ENCODE peak calls at places on chromosome 10, in five cellular contexts. E, N, Q, J and Y are unnamed samples.

GRCh38 chr10:101091546-101092290 is 29.9 kb downstream of the KAZALD1 start:
- DNase-seq in E (no peak), N (no peak), Q (no peak), J (no peak), Y (no peak)

GRCh38 chr10:67385089-67385488 is 310.9 kb downstream of the CTNNA3 start:
- DNase-seq in E (no peak), N (no peak), Q (no peak), J (no peak), Y (no peak)

GRCh38 chr10:93993782-93994668 is at the start of gene PLCE1:
- DNase-seq in E (no peak), N (no peak), Q (no peak), J (peak; percentile 34), Y (no peak)

GRCh38 chr10:14485986-14486385 is 155.3 kb upstream of the FRMD4A start:
- DNase-seq in E (no peak), N (no peak), Q (no peak), J (no peak), Y (no peak)

GRCh38 chr10:5534880-5535856 is 10.4 kb downstream of the CALML3 start:
- DNase-seq in E (no peak), N (no peak), Q (peak; percentile 73), J (no peak), Y (no peak)

GRCh38 chr10:72332423-72333110 is 22.2 kb downstream of the DNAJB12 start:
- DNase-seq in E (no peak), N (no peak), Q (no peak), J (no peak), Y (no peak)

GRCh38 chr10:2925631-2926030 is 141.7 kb upstream of the PFKP start:
- DNase-seq in E (no peak), N (no peak), Q (no peak), J (no peak), Y (no peak)

GRCh38 chr10:70379581-70380176 is 2.7 kb downstream of the LRRC20 start:
- DNase-seq in E (no peak), N (no peak), Q (no peak), J (peak; percentile 52), Y (no peak)

GRCh38 chr10:88048312-88048711 is 184.9 kb downstream of the PTEN start:
- DNase-seq in E (no peak), N (no peak), Q (no peak), J (no peak), Y (no peak)

GRCh38 chr10:24891823-24892222 is 60.6 kb downstream of the PRTFDC1 start:
- DNase-seq in E (no peak), N (no peak), Q (no peak), J (no peak), Y (peak; percentile 68)

GRCh38 chr10:124955243-124955642 is 13.3 kb downstream of the ZRANB1 start:
- DNase-seq in E (no peak), N (no peak), Q (no peak), J (no peak), Y (no peak)

GRCh38 chr10:92972066-92972870 is 88.3 kb upstream of the CYP26C1 start:
- DNase-seq in E (no peak), N (no peak), Q (peak; percentile 80), J (peak; percentile 84), Y (peak; percentile 78)

GRCh38 chr10:17445400-17445998 is 8.9 kb downstream of the ST8SIA6 start:
- DNase-seq in E (no peak), N (no peak), Q (no peak), J (no peak), Y (no peak)

GRCh38 chr10:69912584-69912983 is 110.9 kb downstream of the COL13A1 start:
- DNase-seq in E (no peak), N (no peak), Q (no peak), J (no peak), Y (no peak)

GRCh38 chr10:102511562-102512274 is 7.9 kb downstream of the SUFU start:
- DNase-seq in E (peak; percentile 48), N (no peak), Q (no peak), J (no peak), Y (no peak)

GRCh38 chr10:79586933-79587332 is 23.8 kb upstream of the SFTPA1 start:
- DNase-seq in E (no peak), N (no peak), Q (no peak), J (no peak), Y (no peak)

GRCh38 chr10:122957474-122957873 is 3.4 kb upstream of the C10orf88 start:
- DNase-seq in E (no peak), N (no peak), Q (peak; percentile 63), J (no peak), Y (no peak)

GRCh38 chr10:2980791-2981360 is 86.5 kb upstream of the PFKP start:
- DNase-seq in E (no peak), N (no peak), Q (no peak), J (no peak), Y (no peak)

GRCh38 chr10:1287493-1288480 is 231.6 kb downstream of the WDR37 start:
- DNase-seq in E (no peak), N (no peak), Q (no peak), J (no peak), Y (no peak)

GRCh38 chr10:98667081-98667480 is 220.3 kb upstream of the HPS1 start:
- DNase-seq in E (no peak), N (no peak), Q (no peak), J (no peak), Y (no peak)

GRCh38 chr10:78960316-78960800 is 108.4 kb upstream of the ZMIZ1 start:
- DNase-seq in E (no peak), N (no peak), Q (no peak), J (no peak), Y (no peak)

GRCh38 chr10:29084908-29085307 is 204.0 kb upstream of the LYZL1 start:
- DNase-seq in E (no peak), N (no peak), Q (no peak), J (no peak), Y (no peak)

GRCh38 chr10:71538608-71539260 is 142.0 kb downstream of the CDH23 start:
- DNase-seq in E (no peak), N (no peak), Q (no peak), J (no peak), Y (no peak)

GRCh38 chr10:59072038-59072437 is 104.4 kb upstream of the PHYHIPL start:
- DNase-seq in E (no peak), N (no peak), Q (no peak), J (no peak), Y (no peak)

DNA sequence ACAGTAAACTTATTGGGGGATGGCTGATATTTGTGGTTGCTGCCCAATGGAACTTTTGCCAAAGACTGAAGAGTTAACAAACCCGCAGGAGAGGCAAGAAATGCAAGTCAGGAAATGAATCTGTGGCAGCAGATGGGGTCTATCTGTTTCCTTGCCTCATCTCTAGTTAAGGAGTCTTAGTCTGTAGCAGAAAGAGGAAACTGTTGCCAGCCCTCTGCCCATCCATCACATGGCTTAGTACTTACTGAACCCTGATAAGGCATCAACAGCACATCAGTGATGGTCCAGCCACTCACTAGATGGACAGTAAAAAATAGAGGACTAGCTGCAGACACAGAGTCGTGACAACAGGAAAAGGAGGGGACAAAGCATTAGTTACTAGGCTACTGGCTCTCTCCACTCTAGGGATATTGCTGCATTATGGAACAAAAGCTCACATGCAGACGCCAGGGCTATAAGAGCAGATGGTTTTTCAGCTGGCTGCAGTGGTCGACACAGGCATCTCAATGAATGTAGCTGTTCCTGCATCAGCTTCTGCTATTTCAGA is 614.7 kb downstream of the PARD3 start:
- DNase-seq in E (no peak), N (no peak), Q (no peak), J (no peak), Y (no peak)
- TF ChIP-seq SRF in E (no peak), N (no peak), Q (no peak), J (no peak), Y (no peak)

GRCh38 chr10:20771053-20771452 is 126.1 kb downstream of the NEBL start:
- DNase-seq in E (no peak), N (no peak), Q (no peak), J (no peak), Y (no peak)
- TF ChIP-seq ZNF274 in E (no peak), N (no peak), Q (no peak), J (no peak), Y (no peak)

DNA sequence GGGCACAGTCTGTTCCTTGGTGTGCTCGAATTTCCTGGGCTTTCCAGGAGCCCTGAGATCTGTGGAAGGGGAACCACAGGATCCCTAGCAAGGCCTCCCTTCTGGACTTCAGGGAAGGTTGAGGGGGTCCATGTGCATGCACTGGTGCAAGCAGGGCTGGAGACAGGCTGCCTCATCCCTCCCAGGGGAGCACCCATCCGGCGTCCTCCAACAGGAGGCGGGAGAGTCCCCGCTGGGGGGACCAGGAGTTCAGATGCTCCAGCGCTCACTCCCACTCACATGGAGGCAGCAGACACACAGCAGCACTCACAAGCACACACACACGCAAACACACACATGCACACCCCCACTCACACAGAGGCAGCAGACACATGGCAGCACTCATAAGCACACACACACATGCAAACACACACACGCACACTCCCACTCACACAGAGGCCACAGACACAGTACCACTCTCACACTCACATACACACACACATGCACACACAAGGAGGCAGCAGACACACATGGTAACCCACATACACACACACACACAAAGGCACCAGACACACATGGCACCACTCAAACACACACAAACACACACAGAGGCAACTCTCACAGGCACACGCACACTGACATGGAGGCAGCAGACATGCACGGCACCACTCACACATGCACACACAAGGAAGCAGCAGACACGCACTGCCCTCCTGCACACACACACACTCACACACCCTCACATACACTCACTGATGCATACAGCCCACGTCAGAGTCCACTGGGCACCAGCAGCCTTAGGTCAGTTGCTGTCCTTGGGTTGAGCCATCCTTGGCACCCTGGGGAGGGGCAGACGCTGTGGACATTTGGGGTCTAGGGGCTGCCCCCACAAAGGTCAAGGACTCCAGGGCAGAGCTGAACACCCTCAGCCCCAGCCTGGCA is 247.0 kb upstream of the PPP2R2D start:
- DNase-seq in E (no peak), N (no peak), Q (no peak), J (no peak), Y (no peak)
- TF ChIP-seq SP1 in E (no peak), N (no peak), Q (no peak), J (no peak), Y (no peak)

DNA sequence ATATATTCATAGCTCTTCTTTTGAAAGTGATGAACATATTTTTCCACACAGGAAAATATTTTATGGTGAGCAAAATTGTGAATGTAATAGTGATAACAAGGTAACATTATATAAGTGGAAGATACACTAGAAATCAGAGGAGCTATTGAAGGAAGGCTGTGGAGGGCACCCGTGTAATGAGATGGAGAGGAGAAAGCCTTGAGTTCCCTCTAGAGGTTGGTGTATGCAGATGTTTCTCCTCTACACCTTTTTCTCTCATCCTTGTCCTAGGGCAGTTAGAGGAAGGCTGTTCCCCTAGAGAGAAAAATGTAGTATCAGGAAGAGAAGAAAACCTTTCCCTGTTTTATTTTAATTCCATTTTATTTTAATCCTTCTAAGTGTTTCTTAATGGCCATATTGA is 54.6 kb upstream of the NRG3 start:
- DNase-seq in E (no peak), N (no peak), Q (no peak), J (no peak), Y (no peak)
- TF ChIP-seq SRF in E (no peak), N (no peak), Q (no peak), J (no peak), Y (no peak)

DNA sequence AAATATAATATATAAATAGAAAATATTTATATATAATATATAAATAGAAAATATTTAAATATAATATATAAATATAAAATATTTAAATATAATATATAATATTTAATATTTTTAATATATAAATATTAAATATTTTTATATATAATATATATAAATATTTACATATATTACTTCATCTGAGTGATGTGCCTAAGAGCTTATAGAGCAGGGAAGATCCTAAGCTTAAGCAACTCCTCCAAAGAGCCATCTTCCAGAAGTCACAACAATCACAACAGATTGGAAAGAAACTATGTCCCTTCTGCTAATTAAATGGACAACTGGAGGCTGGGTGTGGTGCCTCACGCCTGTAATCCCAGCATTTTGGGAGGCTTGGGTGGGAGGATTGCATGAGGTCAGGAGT is 198.9 kb downstream of the SKIDA1 start:
- DNase-seq in E (no peak), N (no peak), Q (no peak), J (no peak), Y (no peak)
- TF ChIP-seq ZNF274 in E (no peak), N (no peak), Q (no peak), J (no peak), Y (no peak)